ENCODE peak calls at places on chromosome 5, in ten cellular contexts. I, G, A, J, X, U, L, Q, N and E are unnamed samples.

GRCh38 chr5:78594946-78595921 is 53.3 kb downstream of the LHFPL2 start:
- DNase-seq in I (peak), G (peak), A (no peak), J (no peak), X (peak), U (no peak), L (no peak), Q (peak), N (no peak), E (no peak)

GRCh38 chr5:75335952-75336624 is 932 bp upstream of the HMGCR start:
- DNase-seq in I (peak), G (peak), A (no peak), J (no peak), X (no peak), U (peak), L (peak), Q (peak), N (no peak), E (peak)

GRCh38 chr5:147225938-147226337 is 8.9 kb upstream of the STK32A start:
- DNase-seq in I (no peak), G (no peak), A (no peak), J (no peak), X (no peak), U (no peak), L (no peak), Q (no peak), N (no peak), E (no peak)

GRCh38 chr5:120096413-120096812 is 367.7 kb upstream of the PRR16 start:
- DNase-seq in I (peak), G (no peak), A (no peak), J (no peak), X (no peak), U (no peak), L (no peak), Q (peak), N (no peak), E (no peak)

GRCh38 chr5:180601591-180602480 is 10.5 kb upstream of the SCGB3A1 start:
- DNase-seq in I (no peak), G (no peak), A (no peak), J (no peak), X (peak), U (no peak), L (peak), Q (no peak), N (peak), E (no peak)

GRCh38 chr5:6435356-6435755 is 13.3 kb upstream of the UBE2QL1 start:
- DNase-seq in I (no peak), G (no peak), A (no peak), J (no peak), X (no peak), U (peak), L (peak), Q (peak), N (no peak), E (no peak)

GRCh38 chr5:65102826-65103673 is 334.3 kb downstream of the CWC27 start:
- DNase-seq in I (no peak), G (peak), A (no peak), J (peak), X (peak), U (peak), L (peak), Q (peak), N (peak), E (no peak)

GRCh38 chr5:171629221-171630005 is 156.2 kb upstream of the SMIM23 start:
- DNase-seq in I (peak), G (no peak), A (no peak), J (no peak), X (no peak), U (no peak), L (peak), Q (peak), N (no peak), E (peak)

GRCh38 chr5:120942551-120942950 is 478.5 kb downstream of the PRR16 start:
- DNase-seq in I (no peak), G (no peak), A (no peak), J (no peak), X (no peak), U (no peak), L (no peak), Q (peak), N (no peak), E (no peak)

GRCh38 chr5:169295241-169295747 is 5.6 kb downstream of the SLIT3 start:
- DNase-seq in I (no peak), G (no peak), A (peak), J (no peak), X (no peak), U (no peak), L (no peak), Q (no peak), N (no peak), E (no peak)

GRCh38 chr5:32325067-32325466 is 12.3 kb upstream of the MTMR12 start:
- DNase-seq in I (no peak), G (peak), A (no peak), J (no peak), X (no peak), U (peak), L (no peak), Q (peak), N (no peak), E (no peak)

GRCh38 chr5:77367733-77368132 is 124.4 kb downstream of the WDR41 start:
- DNase-seq in I (peak), G (no peak), A (no peak), J (no peak), X (no peak), U (no peak), L (no peak), Q (peak), N (peak), E (peak)

GRCh38 chr5:106020889-106021288 is 1649.8 kb downstream of the EFNA5 start:
- DNase-seq in I (no peak), G (no peak), A (no peak), J (no peak), X (no peak), U (no peak), L (no peak), Q (peak), N (no peak), E (no peak)

GRCh38 chr5:74885170-74885569 is 19.0 kb upstream of the FAM169A start:
- DNase-seq in I (no peak), G (peak), A (no peak), J (no peak), X (no peak), U (no peak), L (no peak), Q (no peak), N (no peak), E (no peak)

GRCh38 chr5:149455889-149456409 is 76.9 kb upstream of the IL17B start:
- DNase-seq in I (peak), G (peak), A (no peak), J (peak), X (peak), U (no peak), L (no peak), Q (peak), N (no peak), E (no peak)

GRCh38 chr5:33371660-33372059 is 69.1 kb upstream of the TARS1 start:
- DNase-seq in I (no peak), G (peak), A (no peak), J (no peak), X (no peak), U (no peak), L (no peak), Q (peak), N (no peak), E (no peak)

GRCh38 chr5:105581988-105582690 is 2019.5 kb upstream of the NUDT12 start:
- DNase-seq in I (no peak), G (no peak), A (no peak), J (no peak), X (no peak), U (no peak), L (no peak), Q (no peak), N (no peak), E (no peak)

GRCh38 chr5:126471875-126472537 is 48.8 kb downstream of the GRAMD2B start:
- DNase-seq in I (peak), G (peak), A (no peak), J (no peak), X (no peak), U (no peak), L (no peak), Q (peak), N (no peak), E (no peak)

GRCh38 chr5:9188131-9188530 is 357.7 kb downstream of the SEMA5A start:
- DNase-seq in I (peak), G (peak), A (no peak), J (no peak), X (no peak), U (no peak), L (no peak), Q (peak), N (no peak), E (no peak)

GRCh38 chr5:146565764-146566163 is 49.8 kb upstream of the GPR151 start:
- DNase-seq in I (peak), G (no peak), A (no peak), J (no peak), X (no peak), U (peak), L (peak), Q (peak), N (no peak), E (peak)

GRCh38 chr5:135541969-135542502 is 6.3 kb upstream of the NEUROG1 start:
- DNase-seq in I (no peak), G (no peak), A (no peak), J (no peak), X (no peak), U (no peak), L (no peak), Q (no peak), N (no peak), E (peak)

GRCh38 chr5:154393850-154394249 is 51.9 kb upstream of the SAP30L start:
- DNase-seq in I (no peak), G (no peak), A (no peak), J (no peak), X (no peak), U (no peak), L (no peak), Q (no peak), N (peak), E (no peak)

GRCh38 chr5:160507181-160507811 is 85.6 kb downstream of the PTTG1 start:
- DNase-seq in I (peak), G (no peak), A (no peak), J (no peak), X (no peak), U (no peak), L (no peak), Q (peak), N (no peak), E (no peak)

GRCh38 chr5:122126177-122126701 is 3.1 kb upstream of the ZNF474 start:
- DNase-seq in I (peak), G (no peak), A (no peak), J (no peak), X (no peak), U (no peak), L (no peak), Q (no peak), N (no peak), E (no peak)

GRCh38 chr5:53089481-53089976 is 20.0 kb downstream of the MOCS2 start:
- DNase-seq in I (peak), G (no peak), A (no peak), J (no peak), X (no peak), U (no peak), L (no peak), Q (no peak), N (no peak), E (no peak)

GRCh38 chr5:131634666-131634995 is 398 bp downstream of the RAPGEF6 start:
- DNase-seq in I (peak), G (peak), A (no peak), J (peak), X (no peak), U (peak), L (no peak), Q (peak), N (no peak), E (peak)

GRCh38 chr5:67129768-67130167 is 66.8 kb downstream of the CD180 start:
- DNase-seq in I (no peak), G (no peak), A (no peak), J (no peak), X (no peak), U (no peak), L (no peak), Q (no peak), N (no peak), E (no peak)

GRCh38 chr5:13249854-13250253 is 694.6 kb downstream of the DNAH5 start:
- DNase-seq in I (no peak), G (no peak), A (no peak), J (no peak), X (no peak), U (no peak), L (no peak), Q (peak), N (no peak), E (no peak)

GRCh38 chr5:112492291-112492690 is 73.2 kb upstream of the EPB41L4A start:
- DNase-seq in I (peak), G (no peak), A (no peak), J (peak), X (no peak), U (peak), L (no peak), Q (peak), N (no peak), E (no peak)
- TF ChIP-seq CTCF in I (peak), G (peak), A (peak), J (peak), X (no peak), U (peak), L (peak), Q (peak), N (no peak), E (peak)

GRCh38 chr5:127865273-127865672 is 162.1 kb downstream of the CCDC192 start:
- DNase-seq in I (no peak), G (no peak), A (no peak), J (no peak), X (no peak), U (no peak), L (no peak), Q (no peak), N (no peak), E (no peak)
- TF ChIP-seq CTCF in I (peak), G (no peak), A (peak), J (no peak), X (no peak), U (no peak), L (no peak), Q (peak), N (no peak), E (no peak)

DNA sequence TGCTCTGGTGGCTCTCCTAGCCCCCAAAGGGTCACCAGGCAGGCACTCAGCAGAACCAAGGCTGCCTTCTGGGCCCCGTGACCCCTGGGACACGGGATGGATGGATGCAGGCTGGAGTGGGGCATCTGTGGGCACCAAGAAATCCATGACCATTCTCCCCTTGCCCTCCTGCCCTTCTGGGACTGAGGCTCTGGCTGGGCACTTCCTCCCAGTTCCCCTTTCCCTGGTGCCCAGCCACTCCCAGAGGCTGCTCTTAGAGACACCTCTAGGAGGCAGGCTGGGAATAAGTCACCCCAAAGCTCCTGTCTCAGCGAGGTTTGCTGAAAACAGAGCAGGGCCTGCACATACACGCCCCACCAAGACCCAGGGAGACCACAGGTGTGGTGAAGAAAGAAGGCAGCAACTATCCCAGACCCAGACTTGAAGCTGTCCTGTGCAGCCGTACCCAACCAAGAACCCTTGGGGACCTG is 943 bp downstream of the STING1 start:
- DNase-seq in I (no peak), G (no peak), A (no peak), J (peak), X (peak), U (no peak), L (no peak), Q (peak), N (peak), E (peak)
- TF ChIP-seq CTCF in I (peak), G (no peak), A (no peak), J (no peak), X (no peak), U (no peak), L (no peak), Q (peak), N (peak), E (peak)

DNA sequence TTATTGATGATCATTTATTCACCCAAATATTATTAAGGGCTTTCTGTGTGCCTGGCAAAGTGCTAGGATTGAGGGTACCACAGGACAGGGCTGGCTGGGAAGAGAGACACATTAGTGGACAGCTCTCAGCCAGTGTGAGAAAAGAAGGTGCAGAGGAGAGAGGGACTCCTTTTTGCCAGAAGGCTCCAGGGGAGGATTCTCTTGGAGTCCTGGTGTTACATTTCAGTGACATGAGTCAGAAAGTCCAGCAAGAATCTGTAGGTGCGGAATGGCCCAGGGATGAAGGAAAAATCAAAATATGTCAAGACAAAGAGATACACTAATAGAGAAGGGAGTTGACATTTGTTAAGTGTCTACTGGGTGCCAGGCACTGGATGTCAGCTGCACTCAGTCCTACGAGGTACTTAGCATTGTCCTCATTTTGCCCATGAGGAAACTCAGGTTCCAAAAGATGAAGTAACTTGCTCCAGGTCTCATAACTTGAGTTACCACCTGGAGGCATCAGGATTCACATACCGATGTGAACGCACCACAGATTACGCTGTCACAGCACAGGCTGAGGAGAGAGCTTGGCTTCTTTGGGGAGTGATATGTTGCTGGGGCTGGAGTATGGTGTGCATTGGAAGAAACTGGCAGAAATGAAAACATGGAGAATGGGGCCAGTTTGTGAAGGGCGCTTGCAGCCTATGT is 60.5 kb downstream of the RASGRF2 start:
- DNase-seq in I (no peak), G (peak), A (no peak), J (no peak), X (no peak), U (no peak), L (no peak), Q (peak), N (no peak), E (no peak)
- TF ChIP-seq CTCF in I (no peak), G (no peak), A (no peak), J (no peak), X (no peak), U (no peak), L (no peak), Q (no peak), N (no peak), E (no peak)

GRCh38 chr5:177113566-177114424 is 19.8 kb upstream of the NSD1 start:
- DNase-seq in I (peak), G (peak), A (no peak), J (peak), X (peak), U (peak), L (peak), Q (peak), N (peak), E (peak)

GRCh38 chr5:177111720-177112394 is 21.7 kb upstream of the NSD1 start:
- DNase-seq in I (no peak), G (no peak), A (peak), J (peak), X (peak), U (peak), L (peak), Q (peak), N (no peak), E (no peak)

GRCh38 chr5:177117441-177118045 is 16.0 kb upstream of the NSD1 start:
- DNase-seq in I (no peak), G (no peak), A (no peak), J (no peak), X (no peak), U (no peak), L (no peak), Q (no peak), N (no peak), E (no peak)

GRCh38 chr5:177112589-177113220 is 20.9 kb upstream of the NSD1 start:
- DNase-seq in I (no peak), G (no peak), A (no peak), J (no peak), X (no peak), U (no peak), L (no peak), Q (no peak), N (no peak), E (no peak)

DNA sequence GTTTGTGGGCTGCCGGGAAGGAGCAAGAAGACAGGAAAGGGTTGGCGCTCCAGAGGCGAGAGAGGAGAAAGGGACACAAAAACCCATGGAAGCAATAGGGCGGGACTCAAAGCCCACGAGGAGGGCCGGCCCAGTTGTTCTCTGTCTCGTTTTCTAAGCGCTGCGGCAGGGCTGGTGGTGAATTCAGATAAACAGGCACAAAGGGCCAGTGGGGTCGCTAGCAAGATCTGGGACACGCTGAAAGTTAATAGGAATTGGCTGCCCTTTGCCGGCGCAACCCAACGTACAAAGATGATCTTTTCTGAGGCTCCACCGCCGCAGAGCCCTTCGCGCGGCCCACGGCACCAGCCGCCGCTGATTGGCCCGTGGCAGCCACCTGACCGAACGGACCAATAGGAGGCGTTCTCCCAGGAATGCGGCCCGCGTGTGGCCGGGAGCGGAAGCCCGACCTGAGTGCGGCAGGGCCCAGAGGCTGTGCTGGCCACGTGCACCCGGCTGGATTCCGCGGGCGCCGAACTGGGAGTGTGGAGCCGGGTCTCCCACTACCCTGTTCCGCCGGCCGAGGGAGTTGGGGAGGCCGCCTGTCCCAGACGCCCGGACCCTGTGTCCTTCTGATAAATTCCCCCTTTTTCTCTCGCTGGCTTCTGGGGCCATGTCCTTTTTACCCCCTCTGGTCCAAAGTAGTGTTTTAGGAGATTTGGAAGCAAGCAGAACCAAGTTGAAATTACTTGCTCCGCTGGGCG is 16.8 kb upstream of the NSD1 start:
- DNase-seq in I (peak), G (no peak), A (no peak), J (peak), X (peak), U (peak), L (peak), Q (peak), N (peak), E (no peak)
- TF ChIP-seq CTCF in I (no peak), G (no peak), A (no peak), J (no peak), X (no peak), U (no peak), L (no peak), Q (no peak), N (peak), E (no peak)

GRCh38 chr5:39074009-39074886 is at the start of gene RICTOR:
- DNase-seq in I (peak), G (peak), A (peak), J (peak), X (peak), U (peak), L (peak), Q (peak), N (peak), E (peak)
- TF ChIP-seq CTCF in I (no peak), G (no peak), A (no peak), J (no peak), X (no peak), U (no peak), L (no peak), Q (no peak), N (no peak), E (no peak)

GRCh38 chr5:141680751-141681201 is 1.3 kb downstream of the ARAP3 start:
- DNase-seq in I (peak), G (no peak), A (no peak), J (peak), X (no peak), U (no peak), L (no peak), Q (peak), N (no peak), E (no peak)

GRCh38 chr5:141680178-141680577 is 1.9 kb downstream of the ARAP3 start:
- DNase-seq in I (no peak), G (no peak), A (no peak), J (no peak), X (no peak), U (no peak), L (no peak), Q (no peak), N (no peak), E (no peak)

GRCh38 chr5:141681295-141681694 is 735 bp downstream of the ARAP3 start:
- DNase-seq in I (no peak), G (no peak), A (no peak), J (no peak), X (no peak), U (no peak), L (no peak), Q (no peak), N (no peak), E (no peak)

GRCh38 chr5:141674747-141675146 is 7.3 kb downstream of the ARAP3 start:
- DNase-seq in I (no peak), G (no peak), A (no peak), J (no peak), X (no peak), U (no peak), L (no peak), Q (no peak), N (no peak), E (no peak)

DNA sequence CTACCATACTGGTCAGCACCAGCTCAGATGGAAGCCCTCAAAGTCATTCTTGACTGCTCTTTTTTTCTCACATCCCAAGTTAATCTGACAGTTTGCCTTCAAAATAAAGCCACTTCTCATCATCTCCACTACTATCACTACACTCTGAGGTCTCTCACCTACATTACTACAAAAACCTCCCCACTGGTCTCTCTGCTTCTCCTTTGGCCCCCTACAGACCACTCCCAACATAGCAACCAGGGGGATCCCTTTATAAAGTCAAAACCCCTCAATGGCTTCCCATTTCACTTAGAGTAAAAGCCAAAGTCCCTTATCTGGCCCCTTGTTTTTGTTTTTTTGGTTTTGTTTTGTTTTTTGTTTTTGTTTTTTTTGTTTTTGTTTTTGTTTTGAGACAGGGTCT is 4.6 kb downstream of the ARAP3 start:
- DNase-seq in I (no peak), G (no peak), A (no peak), J (no peak), X (no peak), U (peak), L (no peak), Q (no peak), N (no peak), E (no peak)
- TF ChIP-seq CTCF in I (peak), G (no peak), A (peak), J (no peak), X (no peak), U (peak), L (no peak), Q (peak), N (no peak), E (no peak)